ENCODE peak calls at places on chromosome 3, in nine cellular contexts. A is lower lobe of right lung; S is PC-3; L is hepatocyte; N is Panc1; B is breast epithelium; P is CD8-positive, alpha-beta T cell; G is heart right ventricle; Y is RWPE2. T is an unnamed sample.
A peak's percentile ranks its signal among the peaks of the same experiment; 100 is the strongest.

GRCh38 chr3:175670572-175670971 is 811.4 kb downstream of the NAALADL2 start:
- DNase-seq in S (no peak), Y (no peak), A (no peak), P (no peak), G (no peak), B (no peak), L (no peak), N (no peak), T (no peak)

GRCh38 chr3:105598047-105598796 is 231.5 kb downstream of the ALCAM start:
- DNase-seq in Y (no peak), P (no peak), A (no peak), B (no peak), S (peak; percentile 97), G (no peak), L (peak; percentile 19), N (peak; percentile 20), T (no peak)

GRCh38 chr3:150421799-150422548 is 13.9 kb downstream of the TSC22D2 start:
- DNase-seq in B (no peak), P (no peak), S (peak; percentile 77), N (no peak), G (no peak), Y (no peak), A (no peak), L (no peak), T (no peak)

GRCh38 chr3:156820687-156821070 is 5.5 kb upstream of the LEKR1 start:
- DNase-seq in Y (no peak), A (no peak), S (no peak), L (no peak), N (no peak), G (no peak), B (no peak), P (no peak), T (no peak)

GRCh38 chr3:105676621-105677300 is 192.1 kb downstream of the CBLB start:
- DNase-seq in L (no peak), S (no peak), N (no peak), P (no peak), G (no peak), A (no peak), B (no peak), Y (no peak), T (no peak)

GRCh38 chr3:125389282-125389681 is 14.2 kb upstream of the ZNF148 start:
- DNase-seq in Y (no peak), B (no peak), L (no peak), P (no peak), G (no peak), A (no peak), S (no peak), N (no peak), T (no peak)

GRCh38 chr3:64022451-64023186 is 675 bp downstream of the PSMD6 start:
- DNase-seq in P (peak; percentile 6), L (peak; percentile 11), S (peak; percentile 4), G (no peak), N (no peak), Y (no peak), A (no peak), B (no peak), T (peak; percentile 22)

GRCh38 chr3:138567403-138567802 is 26.7 kb downstream of the CEP70 start:
- DNase-seq in A (no peak), B (no peak), P (no peak), G (no peak), N (no peak), L (peak; percentile 34), Y (no peak), S (peak; percentile 16), T (no peak)

GRCh38 chr3:38645076-38645475 is 4.4 kb downstream of the SCN5A start:
- DNase-seq in L (no peak), S (no peak), P (no peak), Y (no peak), B (no peak), N (no peak), A (no peak), G (no peak), T (no peak)

GRCh38 chr3:27114684-27115083 is 254.5 kb downstream of the NEK10 start:
- DNase-seq in L (no peak), Y (no peak), P (no peak), G (no peak), S (peak; percentile 67), B (no peak), N (peak; percentile 7), A (no peak), T (no peak)

GRCh38 chr3:47910777-47911440 is 105.3 kb downstream of the MAP4 start:
- DNase-seq in N (peak; percentile 7), S (peak; percentile 95), L (peak; percentile 29), P (no peak), B (no peak), Y (peak; percentile 58), A (no peak), G (no peak), T (no peak)

GRCh38 chr3:168058482-168058881 is 37.2 kb downstream of the GOLIM4 start:
- DNase-seq in L (no peak), Y (no peak), G (no peak), P (no peak), S (no peak), N (no peak), B (no peak), A (no peak), T (no peak)

GRCh38 chr3:156605686-156606605 is 51.0 kb upstream of the SSR3 start:
- DNase-seq in L (peak; percentile 74), A (peak; percentile 86), P (no peak), G (peak; percentile 48), B (no peak), S (peak; percentile 60), Y (no peak), N (no peak), T (peak; percentile 45)

GRCh38 chr3:150107429-150108175 is 136.9 kb upstream of the PFN2 start:
- DNase-seq in S (no peak), A (no peak), N (no peak), Y (no peak), B (no peak), G (no peak), L (no peak), P (no peak), T (no peak)

GRCh38 chr3:29346828-29347227 is 66.0 kb downstream of the RBMS3 start:
- DNase-seq in B (no peak), L (peak; percentile 29), N (no peak), G (no peak), P (no peak), A (no peak), S (no peak), Y (no peak), T (no peak)

GRCh38 chr3:179146911-179147570 is 1.1 kb upstream of the PIK3CA start:
- DNase-seq in S (peak; percentile 85), P (peak; percentile 20), G (no peak), L (peak; percentile 76), A (no peak), N (peak; percentile 80), B (no peak), Y (no peak), T (peak; percentile 53)

GRCh38 chr3:196073188-196073838 is 8.6 kb downstream of the TFRC start:
- DNase-seq in N (no peak), Y (no peak), A (no peak), B (peak; percentile 59), L (peak; percentile 74), P (peak; percentile 69), S (peak; percentile 74), G (peak; percentile 17), T (no peak)

GRCh38 chr3:120172070-120172469 is 77.8 kb upstream of the GSK3B start:
- DNase-seq in A (no peak), S (peak; percentile 45), G (no peak), Y (no peak), B (no peak), L (no peak), N (no peak), P (no peak), T (no peak)

DNA sequence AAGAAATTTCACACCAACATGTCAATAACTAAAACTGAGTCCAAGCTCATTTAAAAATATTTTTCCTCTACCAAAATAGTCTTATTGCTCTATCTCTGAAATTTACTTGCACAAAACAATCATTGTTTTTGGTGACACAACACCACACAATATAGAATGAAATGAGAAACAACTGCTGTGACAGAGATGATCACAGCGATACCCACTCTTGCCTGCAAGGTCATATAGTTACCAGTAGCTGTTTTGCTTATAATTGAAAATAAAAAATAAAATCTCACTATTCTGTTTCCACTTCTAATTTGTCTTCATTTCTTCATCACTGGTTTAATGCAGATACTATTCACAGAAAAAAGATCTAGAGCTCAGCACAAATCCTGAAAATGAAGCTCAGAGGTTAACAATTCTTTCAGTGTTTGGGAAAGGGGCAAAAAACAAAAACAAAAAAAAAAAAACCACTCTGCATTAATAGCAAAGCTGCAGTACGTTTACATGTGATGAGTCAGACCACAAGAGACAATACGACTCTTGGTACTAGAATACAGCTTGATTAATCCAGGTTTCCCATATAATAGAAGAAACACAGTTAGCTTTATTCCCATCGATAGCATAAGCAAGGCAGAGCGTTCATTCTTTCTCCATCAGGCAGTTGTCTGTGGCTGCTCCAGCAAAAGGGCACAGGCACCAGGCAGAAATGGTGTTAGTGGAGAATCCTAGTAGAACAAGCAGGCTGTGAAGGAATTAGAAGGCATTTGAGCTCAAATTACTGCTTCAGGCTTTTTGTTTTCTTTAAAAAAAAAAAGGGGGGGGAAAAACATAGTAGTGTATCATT is 794 bp downstream of the ANKRD28 start:
- DNase-seq in S (peak; percentile 71), L (peak; percentile 20), N (peak; percentile 48), B (no peak), Y (no peak), P (no peak), G (no peak), A (no peak), T (no peak)
- H3K4me1 ChIP-seq in S (peaks cover 59% of the 10 kb centered on the region), L (peaks cover 9% of the 10 kb centered on the region), N (peaks cover 27% of the 10 kb centered on the region), B (peaks cover 4% of the 10 kb centered on the region), Y (peaks cover 55% of the 10 kb centered on the region), P (peaks cover 35% of the 10 kb centered on the region), G (peaks cover 44% of the 10 kb centered on the region), A (peaks cover 56% of the 10 kb centered on the region), T (peaks cover 19% of the 10 kb centered on the region)

GRCh38 chr3:134366928-134367352 is 7.3 kb downstream of the AMOTL2 start:
- DNase-seq in Y (no peak), P (no peak), S (no peak), A (no peak), B (no peak), L (no peak), G (peak; percentile 66), N (no peak), T (no peak)
- H3K4me3 ChIP-seq in Y (no peak overlapping the region), P (no peak overlapping the region), S (no peak overlapping the region), A (peak overlapping the region; percentile 6), B (no peak overlapping the region), L (no peak overlapping the region), G (no peak overlapping the region), N (no peak overlapping the region), T (no peak overlapping the region)

DNA sequence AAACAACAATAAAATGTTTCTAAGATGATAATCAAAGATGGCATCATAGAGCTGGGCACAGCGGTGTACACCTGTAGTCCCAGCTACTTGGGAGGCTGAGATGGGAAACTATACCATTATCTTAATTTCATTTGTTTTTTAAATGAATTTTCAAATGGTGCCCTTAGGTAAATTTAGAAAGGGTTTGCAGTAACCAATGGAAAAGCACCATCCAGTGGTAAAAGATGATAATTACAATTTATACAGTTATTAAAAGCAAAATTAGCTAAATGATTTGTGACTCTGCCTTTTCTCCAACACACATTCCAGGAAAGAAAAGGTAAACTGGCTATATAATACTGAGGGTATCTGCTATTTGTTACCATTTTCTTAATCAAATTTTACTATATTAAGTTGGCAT is 14.4 kb upstream of the ANKRD28 start:
- DNase-seq in N (no peak), P (no peak), L (peak; percentile 19), A (no peak), B (no peak), Y (no peak), S (peak; percentile 66), G (no peak), T (no peak)
- TF ChIP-seq CTCF in N (peak; percentile 53), P (peak; percentile 36), L (peak; percentile 53), A (peak; percentile 51), B (no peak), Y (peak; percentile 79), S (peak; percentile 69), G (peak; percentile 37), T (no peak)

GRCh38 chr3:84962460-84962859 is 3.7 kb downstream of the CADM2 start:
- DNase-seq in N (no peak), B (no peak), L (no peak), P (no peak), A (no peak), Y (no peak), S (no peak), G (no peak), T (no peak)
- H3K4me1 ChIP-seq in N (no peaks in the 10 kb centered on the region), B (no peaks in the 10 kb centered on the region), L (peaks cover 14% of the 10 kb centered on the region), P (peaks cover 12% of the 10 kb centered on the region), A (peaks cover 15% of the 10 kb centered on the region), Y (no peaks in the 10 kb centered on the region), S (peaks cover 11% of the 10 kb centered on the region), G (peaks cover 7% of the 10 kb centered on the region), T (peaks cover 11% of the 10 kb centered on the region)

T was measured in mucosa of descending colon.